ENCODE peak calls at places on chromosomes 12 and 14, in five cellular contexts. A, Z, H, Q and W are unnamed samples.
A peak's percentile ranks its signal among the peaks of the same experiment; 100 is the strongest.

GRCh38 chr14:66284346-66284745 is 201.8 kb upstream of the CCDC196 start:
- DNase-seq in A (no peak), Z (no peak), H (no peak), Q (no peak), W (no peak)

GRCh38 chr14:53108292-53108937 is 44.7 kb downstream of the DDHD1 start:
- DNase-seq in A (no peak), Z (no peak), H (no peak), Q (no peak), W (no peak)

GRCh38 chr12:85468356-85469157 is 188.5 kb downstream of the ALX1 start:
- DNase-seq in A (peak; percentile 23), Z (no peak), H (peak; percentile 27), Q (no peak), W (no peak)

GRCh38 chr12:67760586-67761275 is 112.2 kb downstream of the DYRK2 start:
- DNase-seq in A (no peak), Z (no peak), H (no peak), Q (no peak), W (no peak)

GRCh38 chr12:33277386-33277785 is 162.2 kb downstream of the SYT10 start:
- DNase-seq in A (no peak), Z (no peak), H (no peak), Q (no peak), W (no peak)

GRCh38 chr14:81436296-81437138 is 36.4 kb upstream of the STON2 start:
- DNase-seq in A (no peak), Z (peak; percentile 72), H (peak; percentile 83), Q (peak; percentile 77), W (no peak)

GRCh38 chr14:104037903-104038302 is 47.6 kb upstream of the ASPG start:
- DNase-seq in A (no peak), Z (no peak), H (no peak), Q (peak; percentile 71), W (no peak)

GRCh38 chr12:2336409-2336829 is 283.6 kb downstream of the CACNA1C start:
- DNase-seq in A (peak; percentile 85), Z (peak; percentile 61), H (no peak), Q (peak; percentile 70), W (no peak)

GRCh38 chr12:46152456-46152855 is 116.4 kb downstream of the SLC38A1 start:
- DNase-seq in A (no peak), Z (no peak), H (no peak), Q (no peak), W (no peak)

GRCh38 chr12:27236498-27236897 is 7.6 kb upstream of the STK38L start:
- DNase-seq in A (no peak), Z (no peak), H (no peak), Q (no peak), W (no peak)

GRCh38 chr12:50242751-50243191 is 40.5 kb downstream of the LIMA1 start:
- DNase-seq in A (no peak), Z (no peak), H (no peak), Q (no peak), W (no peak)

GRCh38 chr14:22598896-22599244 is 770 bp downstream of the ABHD4 start:
- DNase-seq in A (no peak), Z (peak; percentile 41), H (peak; percentile 64), Q (no peak), W (no peak)

DNA sequence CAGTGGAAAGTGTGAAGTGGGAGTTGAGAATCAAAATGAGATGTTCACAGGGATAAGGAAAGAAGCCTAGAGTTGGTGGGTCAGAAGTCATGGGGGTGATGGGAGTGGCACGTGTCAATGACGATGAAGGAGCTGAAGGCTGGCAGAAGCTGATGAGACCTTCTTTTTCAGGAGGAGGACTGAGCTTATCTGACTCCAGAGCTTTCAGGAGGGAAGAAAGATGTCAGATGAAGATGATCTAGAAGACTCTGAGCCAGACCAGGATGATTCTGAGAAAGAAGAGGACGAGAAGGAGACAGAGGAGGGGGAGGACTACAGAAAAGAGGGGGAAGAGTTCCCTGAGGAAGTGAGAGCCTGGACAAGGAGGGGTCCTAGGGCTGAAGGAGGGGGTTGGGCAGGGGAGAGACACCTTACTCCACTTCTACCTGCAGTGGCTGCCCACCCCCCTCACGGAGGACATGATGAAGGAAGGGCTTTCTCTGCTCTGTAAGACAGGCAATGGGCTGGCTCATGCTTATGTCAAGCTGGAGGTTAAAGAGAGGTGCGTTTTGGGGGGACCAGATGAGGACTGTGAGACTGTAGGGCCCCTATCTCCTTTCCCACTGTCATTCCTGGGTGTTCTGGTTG is 905 bp downstream of the LRRC23 start:
- DNase-seq in A (no peak), Z (no peak), H (no peak), Q (no peak), W (no peak)
- H3K4me3 ChIP-seq in A (peak overlapping the region; percentile 93), Z (peak overlapping the region; percentile 81), H (peak overlapping the region; percentile 71), Q (peak overlapping the region; percentile 70), W (peak overlapping the region; percentile 74)

DNA sequence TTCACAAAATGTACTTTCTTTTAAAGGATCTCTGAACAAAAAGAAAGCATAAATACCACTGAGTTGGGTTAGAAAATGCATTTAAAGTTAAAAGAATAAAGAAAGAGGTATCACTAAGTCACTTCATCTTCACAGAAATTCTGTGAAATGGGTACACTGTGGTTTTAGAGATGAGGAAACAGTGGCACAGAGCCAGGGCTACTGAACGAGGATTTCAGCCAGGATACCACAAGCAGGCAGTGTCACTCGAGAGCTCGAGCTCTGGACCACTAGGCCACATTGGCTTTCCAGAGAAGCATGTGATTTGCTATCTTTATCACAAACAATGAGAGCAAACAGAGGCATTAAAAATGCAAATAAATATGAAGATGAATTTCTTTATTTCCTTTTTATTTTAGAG is 51.0 kb downstream of the WDHD1 start:
- DNase-seq in A (no peak), Z (no peak), H (no peak), Q (no peak), W (no peak)
- H3K9me3 ChIP-seq in A (no peaks in the 10 kb centered on the region), Z (no peaks in the 10 kb centered on the region), H (no peaks in the 10 kb centered on the region), Q (no peaks in the 10 kb centered on the region), W (no peaks in the 10 kb centered on the region)

DNA sequence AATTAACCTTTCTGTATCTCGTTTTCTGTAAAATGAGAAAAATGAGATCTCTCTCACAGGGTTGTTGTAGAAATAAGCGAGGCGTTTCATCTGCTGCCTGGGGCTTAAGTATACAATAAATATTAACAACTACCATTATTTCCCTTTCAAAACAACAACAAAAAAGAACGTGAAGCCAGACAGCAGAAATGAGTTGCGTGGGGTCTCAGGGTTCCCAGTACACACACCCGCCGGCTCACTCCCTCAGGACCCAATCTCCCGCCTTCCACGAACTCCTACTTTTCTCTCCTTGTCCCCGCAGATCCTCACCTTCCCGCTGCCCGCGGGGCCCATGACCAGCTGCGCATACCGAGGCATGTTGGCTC is 228 bp downstream of the GPN3 start:
- DNase-seq in A (no peak), Z (no peak), H (no peak), Q (no peak), W (no peak)
- TF ChIP-seq POLR2A in A (no peak), Z (no peak), H (no peak), Q (no peak), W (no peak)

GRCh38 chr12:83753882-83754281 is 1067.2 kb downstream of the TMTC2 start:
- DNase-seq in A (no peak), Z (no peak), H (no peak), Q (no peak), W (no peak)
- H3K4me3 ChIP-seq in A (no peak overlapping the region), Z (no peak overlapping the region), H (no peak overlapping the region), Q (no peak overlapping the region), W (no peak overlapping the region)

DNA sequence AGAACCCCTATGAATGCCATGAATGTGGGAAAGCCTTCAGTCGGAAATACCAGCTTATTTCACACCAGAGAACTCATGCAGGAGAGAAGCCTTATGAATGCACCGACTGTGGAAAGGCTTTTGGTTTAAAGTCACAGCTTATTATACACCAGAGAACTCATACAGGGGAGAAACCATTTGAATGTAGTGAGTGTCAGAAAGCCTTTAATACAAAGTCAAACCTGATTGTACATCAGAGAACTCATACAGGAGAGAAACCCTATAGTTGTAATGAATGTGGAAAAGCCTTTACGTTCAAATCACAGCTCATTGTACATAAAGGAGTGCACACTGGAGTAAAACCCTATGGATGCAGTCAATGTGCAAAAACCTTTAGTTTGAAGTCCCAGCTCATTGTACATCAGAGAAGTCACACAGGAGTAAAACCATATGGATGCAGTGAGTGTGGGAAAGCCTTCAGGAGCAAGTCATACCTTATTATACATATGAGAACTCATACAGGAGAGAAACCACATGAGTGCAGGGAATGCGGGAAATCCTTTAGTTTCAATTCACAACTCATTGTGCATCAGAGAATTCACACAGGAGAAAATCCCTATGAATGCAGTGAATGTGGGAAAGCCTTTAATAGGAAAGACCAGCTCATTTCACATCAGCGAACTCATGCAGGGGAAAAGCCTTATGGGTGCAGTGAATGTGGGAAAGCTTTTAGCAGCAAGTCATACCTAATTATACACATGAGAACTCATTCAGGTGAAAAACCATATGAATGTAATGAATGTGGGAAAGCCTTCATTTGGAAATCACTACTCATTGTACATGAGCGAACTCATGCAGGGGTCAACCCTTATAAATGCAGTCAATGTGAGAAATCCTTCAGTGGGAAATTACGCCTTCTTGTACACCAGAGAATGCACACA is 22.3 kb downstream of the ZNF268 start:
- DNase-seq in A (no peak), Z (no peak), H (no peak), Q (no peak), W (no peak)
- H3K9me3 ChIP-seq in A (peaks cover 54% of the 10 kb centered on the region), Z (peaks cover 82% of the 10 kb centered on the region), H (peaks cover 97% of the 10 kb centered on the region), Q (peaks cover 37% of the 10 kb centered on the region), W (peaks cover 87% of the 10 kb centered on the region)

GRCh38 chr14:69152944-69153847 is at the start of gene DCAF5:
- DNase-seq in A (peak; percentile 71), Z (peak; percentile 91), H (peak; percentile 95), Q (peak; percentile 97), W (no peak)
- TF ChIP-seq POLR2A in A (peak; percentile 86), Z (peak; percentile 80), H (no peak), Q (peak; percentile 76), W (peak; percentile 79)

DNA sequence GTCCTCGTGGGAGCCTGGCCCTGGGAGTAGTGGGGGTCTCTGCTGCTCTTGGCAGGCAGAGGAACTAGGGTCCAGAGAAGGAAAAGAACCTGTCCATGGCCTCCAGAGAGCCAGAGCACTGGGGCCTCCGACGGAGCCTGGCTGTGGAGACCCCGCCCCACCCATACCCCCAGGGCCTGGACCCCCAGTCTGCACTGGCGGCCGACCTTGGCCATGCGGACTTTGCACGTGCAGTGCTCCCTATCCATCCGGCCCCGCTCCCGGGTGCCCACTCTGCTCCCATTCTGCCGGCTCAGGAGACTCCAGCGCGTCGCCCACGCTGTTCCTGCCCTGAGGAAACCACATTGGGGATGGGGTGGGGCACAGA is 1.1 kb downstream of the BEGAIN start:
- DNase-seq in A (no peak), Z (no peak), H (no peak), Q (peak; percentile 25), W (no peak)
- H3K4me3 ChIP-seq in A (no peak overlapping the region), Z (no peak overlapping the region), H (peak overlapping the region; percentile 79), Q (peak overlapping the region; percentile 58), W (peak overlapping the region; percentile 36)